ENCODE peak calls at places on chromosome 3, in eight cellular contexts. L is A673, J is stomach, O is PC-9, D is lung, I is brain microvascular endothelial cell, H is dorsolateral prefrontal cortex, Y is cardiac muscle cell. A is an unnamed sample.

GRCh38 chr3:4776980-4777581 is 202.2 kb upstream of the BHLHE40 start:
- DNase-seq in L (no peak), H (no peak), I (no peak), Y (peak; percentile 59), D (no peak), J (no peak), O (no peak), A (no peak)

GRCh38 chr3:188185717-188186236 is 31.8 kb downstream of the LPP start:
- DNase-seq in Y (no peak), O (peak; percentile 37), L (no peak), D (peak; percentile 31), H (no peak), I (no peak), J (peak; percentile 58), A (no peak)

GRCh38 chr3:81434171-81434570 is 327.3 kb downstream of the GBE1 start:
- DNase-seq in I (no peak), L (no peak), D (no peak), J (no peak), H (no peak), O (no peak), Y (no peak), A (no peak)

GRCh38 chr3:188061133-188061532 is 92.8 kb upstream of the LPP start:
- DNase-seq in D (no peak), L (peak; percentile 67), I (peak; percentile 53), Y (peak; percentile 30), O (peak; percentile 92), J (no peak), H (no peak), A (peak; percentile 50)

GRCh38 chr3:46948830-46949671 is 27.5 kb downstream of the CCDC12 start:
- DNase-seq in D (peak; percentile 78), H (no peak), L (no peak), I (no peak), J (peak; percentile 60), O (peak; percentile 38), Y (no peak), A (no peak)

GRCh38 chr3:45153658-45154437 is 7.7 kb upstream of the CDCP1 start:
- DNase-seq in D (no peak), H (no peak), Y (peak; percentile 75), O (no peak), J (no peak), L (no peak), I (peak; percentile 56), A (no peak)

GRCh38 chr3:36729204-36730056 is 34.9 kb downstream of the DCLK3 start:
- DNase-seq in D (no peak), J (no peak), L (peak; percentile 69), H (no peak), O (no peak), Y (peak; percentile 73), I (peak; percentile 31), A (peak; percentile 26)

GRCh38 chr3:139520028-139520737 is 19.4 kb downstream of the RBP1 start:
- DNase-seq in D (no peak), Y (peak; percentile 50), L (peak; percentile 51), I (peak; percentile 24), H (no peak), J (no peak), O (peak; percentile 23), A (no peak)

GRCh38 chr3:157152930-157153329 is 7.0 kb downstream of the CCNL1 start:
- DNase-seq in O (no peak), J (no peak), I (no peak), Y (no peak), L (no peak), D (no peak), H (no peak), A (no peak)

GRCh38 chr3:157155591-157155990 is 4.4 kb downstream of the CCNL1 start:
- DNase-seq in H (no peak), D (no peak), J (no peak), I (no peak), Y (no peak), L (no peak), O (no peak), A (no peak)

GRCh38 chr3:157152438-157152837 is 7.5 kb downstream of the CCNL1 start:
- DNase-seq in J (no peak), L (no peak), H (no peak), O (no peak), Y (no peak), I (no peak), D (no peak), A (no peak)

GRCh38 chr3:157156844-157157635 is 2.9 kb downstream of the CCNL1 start:
- DNase-seq in D (no peak), Y (no peak), O (no peak), H (no peak), I (no peak), L (peak; percentile 38), J (no peak), A (no peak)

DNA sequence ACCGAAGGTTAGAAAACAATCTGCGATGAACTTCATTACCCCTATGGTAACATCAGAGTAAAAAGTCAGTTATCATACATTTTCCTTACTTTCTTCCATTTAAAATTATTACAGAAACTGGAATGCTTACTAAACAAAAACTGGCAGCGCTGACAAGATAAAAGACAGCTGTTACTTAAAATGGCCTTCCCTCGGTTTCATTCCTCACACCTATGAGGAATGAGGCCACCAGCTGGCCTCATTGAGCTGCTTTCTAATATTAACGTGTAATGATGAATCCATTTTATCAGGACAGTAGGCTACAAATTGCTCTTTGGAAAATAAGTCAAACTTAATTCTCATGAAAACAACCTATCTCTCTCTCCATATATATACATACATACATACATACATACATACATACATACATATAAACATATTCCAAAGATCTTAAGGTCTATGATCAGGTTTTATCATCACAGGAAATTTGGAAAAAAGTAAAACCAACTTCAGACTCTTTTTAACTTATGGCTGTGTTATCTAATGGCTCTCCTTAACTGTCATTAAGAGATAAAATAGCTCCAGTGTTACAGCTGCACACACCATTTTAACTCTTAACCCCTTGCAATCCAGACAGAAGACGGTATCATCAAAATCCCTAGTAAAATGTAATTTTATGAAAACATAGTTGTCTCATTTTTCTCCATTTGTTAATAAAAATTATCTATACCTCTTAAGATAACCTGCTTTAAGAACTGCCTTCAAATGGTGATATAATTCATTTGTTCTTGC is 5.2 kb downstream of the CCNL1 start:
- DNase-seq in H (no peak), D (no peak), L (no peak), Y (no peak), J (no peak), O (no peak), I (no peak), A (no peak)
- H3K4me3 ChIP-seq in H (peak overlapping the region; percentile 99), D (no peak overlapping the region), L (no peak overlapping the region), Y (peak overlapping the region; percentile 23), J (no peak overlapping the region), O (peak overlapping the region; percentile 93), I (peak overlapping the region; percentile 26), A (no peak overlapping the region)

GRCh38 chr3:181363231-181363630 is 348.5 kb upstream of the SOX2 start:
- DNase-seq in I (no peak), H (no peak), D (no peak), L (no peak), J (no peak), O (no peak), Y (no peak), A (no peak)

GRCh38 chr3:181358060-181358459 is 353.7 kb upstream of the SOX2 start:
- DNase-seq in Y (no peak), I (no peak), O (no peak), H (no peak), J (no peak), L (no peak), D (no peak), A (no peak)

GRCh38 chr3:181362378-181362777 is 349.3 kb upstream of the SOX2 start:
- DNase-seq in Y (no peak), J (no peak), H (no peak), D (no peak), O (no peak), I (no peak), L (no peak), A (no peak)

GRCh38 chr3:181354140-181354539 is 357.6 kb upstream of the SOX2 start:
- DNase-seq in Y (no peak), D (no peak), O (no peak), J (no peak), I (no peak), L (no peak), H (no peak), A (no peak)

DNA sequence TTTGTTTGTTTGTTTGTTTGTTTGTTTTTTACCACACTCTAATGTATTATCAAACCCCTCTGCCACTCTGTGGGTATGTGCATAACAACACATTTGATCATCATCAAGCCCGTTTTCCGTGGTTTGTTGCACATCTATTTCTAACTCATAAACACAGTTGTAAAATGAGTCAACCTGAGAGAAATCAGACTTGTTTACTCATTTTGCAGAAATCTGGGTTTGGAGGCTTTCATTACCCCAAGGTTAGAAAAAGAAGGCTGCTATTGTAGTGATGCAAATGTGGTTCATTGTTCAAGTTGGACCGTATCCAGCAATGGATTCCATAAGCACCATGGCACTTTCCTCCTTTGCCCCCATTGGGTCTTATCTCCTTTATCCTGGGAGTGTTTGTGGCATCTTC is 353.2 kb upstream of the SOX2 start:
- DNase-seq in L (no peak), O (no peak), H (no peak), I (no peak), J (no peak), Y (no peak), D (no peak), A (no peak)
- H3K27me3 ChIP-seq in L (peaks cover 13% of the 10 kb centered on the region), O (no peaks in the 10 kb centered on the region), H (no peaks in the 10 kb centered on the region), I (no peaks in the 10 kb centered on the region), J (no peaks in the 10 kb centered on the region), Y (no peaks in the 10 kb centered on the region), D (no peaks in the 10 kb centered on the region), A (no peaks in the 10 kb centered on the region)

GRCh38 chr3:192482809-192483208 is 244.5 kb downstream of the FGF12 start:
- DNase-seq in O (no peak), H (no peak), J (no peak), L (no peak), D (no peak), I (no peak), Y (peak; percentile 50), A (no peak)

GRCh38 chr3:192487032-192487431 is 240.3 kb downstream of the FGF12 start:
- DNase-seq in O (no peak), L (no peak), H (no peak), I (no peak), Y (no peak), J (no peak), D (no peak), A (no peak)

GRCh38 chr3:192481638-192482037 is 245.7 kb downstream of the FGF12 start:
- DNase-seq in H (no peak), J (no peak), O (no peak), D (no peak), I (no peak), L (peak; percentile 58), Y (peak; percentile 90), A (no peak)

DNA sequence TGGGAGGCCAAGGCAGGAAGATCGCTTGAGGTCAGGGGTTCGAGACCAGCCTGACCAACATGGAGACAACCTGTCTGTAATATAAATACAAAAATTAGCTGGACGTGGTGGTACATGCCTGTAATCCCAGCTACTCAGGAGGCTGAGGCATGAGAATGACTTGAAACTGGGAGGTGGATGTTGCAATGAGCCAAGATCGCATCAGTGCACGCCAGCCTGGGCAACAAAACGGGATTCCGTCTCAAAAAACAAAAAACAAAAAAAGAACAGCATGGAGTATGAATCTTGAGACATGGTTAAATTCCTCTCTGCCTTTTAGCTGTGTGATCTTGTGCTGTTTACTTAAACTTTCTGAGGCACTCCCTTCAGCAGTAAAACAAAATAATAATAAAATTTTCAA is 244.9 kb downstream of the FGF12 start:
- DNase-seq in L (no peak), D (no peak), I (no peak), H (no peak), Y (peak; percentile 74), O (no peak), J (no peak), A (no peak)
- H3K27ac ChIP-seq in L (no peak overlapping the region), D (no peak overlapping the region), I (no peak overlapping the region), H (no peak overlapping the region), Y (no peak overlapping the region), O (no peak overlapping the region), J (no peak overlapping the region), A (no peak overlapping the region)

GRCh38 chr3:541328-541727 is 344.8 kb downstream of the CHL1 start:
- DNase-seq in L (no peak), J (no peak), H (no peak), Y (no peak), O (no peak), D (no peak), I (no peak), A (no peak)

GRCh38 chr3:536417-536813 is 339.9 kb downstream of the CHL1 start:
- DNase-seq in L (no peak), H (no peak), J (no peak), Y (no peak), O (no peak), D (no peak), I (no peak), A (no peak)

DNA sequence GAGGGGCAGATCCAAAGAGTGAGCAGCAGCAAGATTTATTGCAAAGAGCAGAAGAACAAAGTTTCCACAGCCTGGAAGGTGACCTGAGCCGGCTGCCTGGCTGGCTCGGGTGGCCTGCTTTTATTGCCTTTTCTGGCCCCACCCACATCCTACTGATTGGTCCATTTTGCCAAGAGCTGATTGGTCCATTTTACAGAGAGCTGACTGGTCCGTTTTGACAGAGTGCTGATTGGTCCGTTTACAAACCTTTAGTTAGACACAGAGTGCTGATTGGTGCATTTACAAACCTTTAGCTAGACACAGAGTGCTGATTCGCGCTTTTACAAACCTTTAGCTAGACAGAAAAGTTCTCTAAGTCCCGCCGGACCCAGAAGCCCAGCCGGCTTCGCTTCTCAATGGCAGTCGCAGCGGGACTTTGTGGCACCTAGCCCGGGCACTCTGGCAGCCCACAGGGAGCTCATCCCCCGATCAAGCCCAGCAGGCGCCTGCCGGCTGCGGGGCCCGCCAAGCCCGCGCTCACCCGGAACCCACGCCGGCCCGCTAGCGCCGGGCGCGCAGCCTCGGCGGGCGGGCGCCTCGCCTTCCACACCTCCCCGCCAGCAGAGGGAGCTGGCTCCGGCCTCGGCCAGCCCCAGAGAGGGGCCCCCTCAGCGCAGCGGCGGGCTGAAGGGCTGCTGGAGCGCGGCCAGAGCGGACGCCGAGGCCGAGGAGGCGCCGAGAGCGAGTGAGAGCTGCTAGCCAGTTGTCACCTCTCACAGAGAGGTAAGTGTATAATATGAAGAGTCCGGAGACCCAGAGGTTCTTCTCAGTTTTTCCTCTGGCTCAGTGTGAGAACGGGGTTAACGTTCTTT is 339.2 kb downstream of the CHL1 start:
- DNase-seq in Y (peak; percentile 22), O (no peak), D (no peak), J (no peak), L (peak; percentile 19), H (no peak), I (peak; percentile 6), A (no peak)
- H3K4me3 ChIP-seq in Y (peak overlapping the region; percentile 21), O (no peak overlapping the region), D (peak overlapping the region; percentile 13), J (peak overlapping the region; percentile 34), L (peak overlapping the region; percentile 8), H (peak overlapping the region; percentile 46), I (peak overlapping the region; percentile 47), A (no peak overlapping the region)

A was measured in CD4-positive, alpha-beta memory T cell.